ENCODE peak calls at places on chromosomes 16 and 17, in nine cellular contexts. Z, W, M, V, J, B, K, N and S are unnamed samples.

GRCh38 chr17:66975614-66976378 is 11.3 kb downstream of the CACNG4 start:
- DNase-seq in Z (no peak), W (no peak), M (no peak), V (no peak), J (no peak), B (no peak), K (no peak), N (no peak), S (no peak)

GRCh38 chr16:49674990-49675389 is 180.9 kb downstream of the ZNF423 start:
- DNase-seq in Z (no peak), W (no peak), M (no peak), V (no peak), J (no peak), B (no peak), K (no peak), N (no peak), S (no peak)

GRCh38 chr17:7405882-7406825 is 1.5 kb upstream of the NLGN2 start:
- DNase-seq in Z (no peak), W (no peak), M (no peak), V (no peak), J (no peak), B (no peak), K (no peak), N (no peak), S (no peak)

GRCh38 chr16:30948956-30949654 is at the start of gene ORAI3:
- DNase-seq in Z (peak; percentile 84), W (peak; percentile 66), M (peak; percentile 63), V (peak; percentile 91), J (no peak), B (peak; percentile 77), K (no peak), N (peak; percentile 82), S (peak; percentile 51)

GRCh38 chr16:80375973-80376372 is 164.8 kb upstream of the DYNLRB2 start:
- DNase-seq in Z (no peak), W (no peak), M (no peak), V (no peak), J (no peak), B (no peak), K (no peak), N (no peak), S (peak; percentile 6)

GRCh38 chr17:58611331-58611730 is 80.5 kb downstream of the TEX14 start:
- DNase-seq in Z (no peak), W (no peak), M (no peak), V (no peak), J (peak; percentile 15), B (no peak), K (no peak), N (no peak), S (no peak)

GRCh38 chr16:10918294-10919002 is 23.8 kb downstream of the DEXI start:
- DNase-seq in Z (peak; percentile 92), W (peak; percentile 97), M (peak; percentile 94), V (peak; percentile 93), J (peak; percentile 81), B (peak; percentile 92), K (peak; percentile 93), N (peak; percentile 99), S (peak; percentile 92)

GRCh38 chr17:34899892-34900291 is 61.4 kb downstream of the CCT6B start:
- DNase-seq in Z (no peak), W (no peak), M (no peak), V (no peak), J (no peak), B (no peak), K (no peak), N (no peak), S (no peak)

GRCh38 chr16:68368602-68368944 is 57.8 kb downstream of the PRMT7 start:
- DNase-seq in Z (no peak), W (no peak), M (no peak), V (no peak), J (no peak), B (no peak), K (no peak), N (no peak), S (no peak)

GRCh38 chr17:5530265-5530782 is 44.0 kb downstream of the MIS12 start:
- DNase-seq in Z (no peak), W (no peak), M (no peak), V (no peak), J (no peak), B (no peak), K (no peak), N (no peak), S (no peak)

GRCh38 chr17:70859829-70860228 is 690.5 kb downstream of the KCNJ2 start:
- DNase-seq in Z (no peak), W (no peak), M (no peak), V (no peak), J (no peak), B (no peak), K (no peak), N (no peak), S (no peak)

GRCh38 chr17:42817866-42818265 is 6.2 kb downstream of the BECN1 start:
- DNase-seq in Z (no peak), W (peak; percentile 12), M (no peak), V (no peak), J (peak; percentile 76), B (no peak), K (no peak), N (no peak), S (peak; percentile 55)

GRCh38 chr17:19338031-19338990 is 24.2 kb downstream of the B9D1 start:
- DNase-seq in Z (peak; percentile 61), W (peak; percentile 59), M (peak; percentile 53), V (peak; percentile 81), J (peak; percentile 16), B (no peak), K (no peak), N (no peak), S (peak; percentile 22)

GRCh38 chr17:76527430-76528111 is 9.9 kb downstream of the CYGB start:
- DNase-seq in Z (no peak), W (peak; percentile 95), M (peak; percentile 89), V (peak; percentile 68), J (peak; percentile 83), B (peak; percentile 81), K (peak; percentile 57), N (peak; percentile 92), S (peak; percentile 15)

DNA sequence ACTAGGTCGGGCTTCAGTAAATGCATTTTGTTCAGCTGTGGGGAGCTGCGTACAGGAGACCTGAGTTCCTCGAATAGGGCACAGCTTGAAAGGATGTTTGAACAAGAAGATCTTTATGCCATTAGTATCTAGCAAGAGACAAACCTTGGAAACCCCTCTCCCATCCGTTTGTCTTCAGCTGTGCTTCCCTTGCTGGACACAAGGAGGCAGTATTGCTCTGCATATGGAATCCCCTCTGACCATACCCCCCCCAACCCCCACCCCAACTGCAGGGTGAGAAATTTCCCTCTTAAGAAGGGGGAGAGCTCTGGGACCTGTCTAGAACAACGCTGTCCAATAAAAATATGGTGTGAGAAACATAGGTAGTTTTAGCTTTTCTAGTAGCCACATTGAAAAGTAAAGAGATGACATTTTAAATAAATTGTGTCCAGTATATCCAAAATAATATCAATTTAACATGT is 1.6 kb downstream of the MRM1 start:
- DNase-seq in Z (peak; percentile 70), W (peak; percentile 74), M (peak; percentile 73), V (peak; percentile 58), J (peak; percentile 42), B (peak; percentile 36), K (peak; percentile 34), N (no peak), S (peak; percentile 61)
- TF ChIP-seq CTCF in Z (peak; percentile 77), W (peak; percentile 82), M (peak; percentile 78), V (peak; percentile 81), J (peak; percentile 67), B (peak; percentile 74), K (peak; percentile 85), N (peak; percentile 83), S (peak; percentile 88)

GRCh38 chr17:62629556-62630364 is 2.3 kb downstream of the MRC2 start:
- DNase-seq in Z (no peak), W (peak; percentile 20), M (no peak), V (no peak), J (no peak), B (no peak), K (no peak), N (no peak), S (peak; percentile 26)
- H3K4me3 ChIP-seq in Z (peak overlapping the region; percentile 44), W (peak overlapping the region; percentile 80), M (peak overlapping the region; percentile 87), V (peak overlapping the region; percentile 68), J (peak overlapping the region; percentile 88), B (peak overlapping the region; percentile 44), K (peak overlapping the region; percentile 81), N (peak overlapping the region; percentile 46), S (peak overlapping the region; percentile 71)

GRCh38 chr17:40337351-40337750 is 27.2 kb downstream of the GJD3 start:
- DNase-seq in Z (no peak), W (no peak), M (no peak), V (no peak), J (no peak), B (no peak), K (no peak), N (no peak), S (no peak)

GRCh38 chr17:40335620-40336019 is 26.6 kb downstream of the RARA start:
- DNase-seq in Z (no peak), W (no peak), M (no peak), V (no peak), J (no peak), B (no peak), K (no peak), N (no peak), S (no peak)

GRCh38 chr17:40331743-40332641 is 23.0 kb downstream of the RARA start:
- DNase-seq in Z (no peak), W (peak; percentile 88), M (peak; percentile 82), V (peak; percentile 92), J (peak; percentile 41), B (peak; percentile 93), K (no peak), N (peak; percentile 90), S (peak; percentile 60)

GRCh38 chr17:40330850-40331470 is 22.0 kb downstream of the RARA start:
- DNase-seq in Z (no peak), W (no peak), M (no peak), V (no peak), J (no peak), B (no peak), K (no peak), N (no peak), S (no peak)

GRCh38 chr17:40333781-40334453 is 24.9 kb downstream of the RARA start:
- DNase-seq in Z (no peak), W (no peak), M (no peak), V (peak; percentile 81), J (no peak), B (no peak), K (no peak), N (no peak), S (no peak)
- TF ChIP-seq CTCF in Z (no peak), W (no peak), M (no peak), V (no peak), J (no peak), B (no peak), K (no peak), N (no peak), S (no peak)

DNA sequence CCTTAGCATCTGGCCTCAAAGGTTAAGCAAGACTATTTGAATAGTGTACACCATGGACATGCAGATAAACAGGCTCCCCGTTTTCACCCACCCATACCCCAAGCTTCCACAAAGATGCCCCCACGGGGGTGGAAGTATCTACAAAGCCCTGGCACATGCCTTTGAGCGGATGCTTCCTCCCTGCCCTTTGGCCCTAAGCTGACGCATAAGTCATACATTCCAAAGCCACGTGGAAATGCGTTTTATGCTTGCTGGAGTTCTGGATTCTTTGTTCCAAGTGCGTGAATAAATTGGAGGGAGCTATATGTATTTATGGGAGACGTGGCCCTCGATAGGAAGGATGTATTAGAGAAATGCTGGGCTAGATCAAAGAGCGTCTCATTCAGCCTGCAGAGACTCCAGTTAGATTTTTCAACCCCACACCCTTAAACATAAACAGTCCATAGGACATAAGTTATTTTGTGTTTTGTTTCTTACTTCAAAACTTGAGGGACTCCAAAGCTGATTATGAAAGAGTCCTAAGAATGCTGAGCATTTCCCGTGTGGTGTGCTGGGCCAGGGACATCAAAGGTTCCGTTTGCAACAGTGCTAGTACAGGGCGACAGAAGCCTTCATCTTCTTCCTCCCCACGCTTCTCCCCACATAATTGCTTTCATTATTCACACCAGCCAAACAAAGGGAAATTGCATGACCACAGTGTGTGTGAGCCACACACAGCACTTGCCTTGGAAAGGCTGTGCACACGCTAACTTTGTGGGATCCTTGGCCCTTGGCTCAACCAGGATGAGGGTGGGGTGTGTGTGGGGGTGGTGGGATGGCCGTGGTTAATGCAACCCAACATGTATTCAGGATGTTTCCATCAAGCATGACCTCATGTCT is 73.6 kb downstream of the WIPI1 start:
- DNase-seq in Z (no peak), W (peak; percentile 93), M (peak; percentile 94), V (peak; percentile 57), J (peak; percentile 93), B (peak; percentile 56), K (peak; percentile 84), N (no peak), S (peak; percentile 96)
- H3K4me3 ChIP-seq in Z (no peak overlapping the region), W (no peak overlapping the region), M (no peak overlapping the region), V (no peak overlapping the region), J (peak overlapping the region; percentile 15), B (no peak overlapping the region), K (no peak overlapping the region), N (no peak overlapping the region), S (peak overlapping the region; percentile 1)